ENCODE peak calls at places on chromosomes 11 and 22, in seven cellular contexts. M is IMR-90, W is neuronal stem cell, V is mesendoderm, T is mesenchymal stem cell, P is H1, Q is trophoblast cell. B is an unnamed sample.
A peak's percentile ranks its signal among the peaks of the same experiment; 100 is the strongest.

GRCh38 chr11:132114185-132114584 is 743.8 kb downstream of the NTM start:
- DNase-seq in M (peak; percentile 25), W (no peak), V (peak; percentile 80), T (no peak), P (no peak), Q (no peak), B (peak; percentile 77)

GRCh38 chr11:102546427-102546826 is 15.9 kb upstream of the MMP7 start:
- DNase-seq in M (no peak), W (no peak), V (no peak), T (no peak), P (no peak), Q (no peak), B (no peak)

GRCh38 chr11:65786786-65787636 is at the start of gene OVOL1:
- DNase-seq in M (no peak), W (no peak), V (peak; percentile 67), T (no peak), P (peak; percentile 76), Q (peak; percentile 80), B (peak; percentile 88)

GRCh38 chr11:71218789-71219499 is 33.4 kb downstream of the SHANK2 start:
- DNase-seq in M (no peak), W (no peak), V (no peak), T (no peak), P (no peak), Q (no peak), B (no peak)

GRCh38 chr11:122207505-122207904 is 91.5 kb upstream of the BLID start:
- DNase-seq in M (peak; percentile 81), W (no peak), V (no peak), T (no peak), P (no peak), Q (no peak), B (no peak)

GRCh38 chr11:12016246-12016645 is 7.8 kb upstream of the DKK3 start:
- DNase-seq in M (no peak), W (no peak), V (no peak), T (no peak), P (no peak), Q (peak; percentile 64), B (no peak)

GRCh38 chr22:30459206-30460052 is 12.4 kb downstream of the SEC14L3 start:
- DNase-seq in M (peak; percentile 26), W (peak; percentile 43), V (no peak), T (peak; percentile 32), P (peak; percentile 52), Q (no peak), B (no peak)

GRCh38 chr22:19970479-19971275 is 29.1 kb upstream of the TXNRD2 start:
- DNase-seq in M (peak; percentile 51), W (peak; percentile 65), V (peak; percentile 58), T (peak; percentile 59), P (peak; percentile 96), Q (peak; percentile 36), B (peak; percentile 71)

GRCh38 chr22:41579297-41579996 is 10.2 kb downstream of the PMM1 start:
- DNase-seq in M (no peak), W (no peak), V (no peak), T (no peak), P (no peak), Q (no peak), B (no peak)

GRCh38 chr11:11813288-11813962 is 28.3 kb upstream of the USP47 start:
- DNase-seq in M (peak; percentile 97), W (no peak), V (peak; percentile 5), T (peak; percentile 96), P (no peak), Q (peak; percentile 89), B (no peak)

GRCh38 chr22:35400335-35400680 is 368 bp downstream of the MCM5 start:
- DNase-seq in M (no peak), W (no peak), V (peak; percentile 39), T (no peak), P (no peak), Q (no peak), B (no peak)

GRCh38 chr11:86248609-86249008 is 4.1 kb downstream of the EED start:
- DNase-seq in M (no peak), W (no peak), V (peak; percentile 23), T (no peak), P (no peak), Q (no peak), B (no peak)

GRCh38 chr11:28529540-28530410 is 421.6 kb downstream of the METTL15 start:
- DNase-seq in M (peak; percentile 82), W (peak; percentile 24), V (peak; percentile 63), T (peak; percentile 75), P (no peak), Q (no peak), B (no peak)

GRCh38 chr22:44357962-44358553 is 45.3 kb upstream of the SHISAL1 start:
- DNase-seq in M (peak; percentile 24), W (no peak), V (no peak), T (peak; percentile 59), P (no peak), Q (no peak), B (no peak)

GRCh38 chr11:88454881-88455280 is 117.3 kb upstream of the CTSC start:
- DNase-seq in M (peak; percentile 75), W (no peak), V (no peak), T (peak; percentile 67), P (no peak), Q (no peak), B (no peak)

GRCh38 chr11:77249427-77249826 is 52.1 kb downstream of the GDPD4 start:
- DNase-seq in M (peak; percentile 48), W (no peak), V (no peak), T (peak; percentile 35), P (no peak), Q (no peak), B (no peak)

DNA sequence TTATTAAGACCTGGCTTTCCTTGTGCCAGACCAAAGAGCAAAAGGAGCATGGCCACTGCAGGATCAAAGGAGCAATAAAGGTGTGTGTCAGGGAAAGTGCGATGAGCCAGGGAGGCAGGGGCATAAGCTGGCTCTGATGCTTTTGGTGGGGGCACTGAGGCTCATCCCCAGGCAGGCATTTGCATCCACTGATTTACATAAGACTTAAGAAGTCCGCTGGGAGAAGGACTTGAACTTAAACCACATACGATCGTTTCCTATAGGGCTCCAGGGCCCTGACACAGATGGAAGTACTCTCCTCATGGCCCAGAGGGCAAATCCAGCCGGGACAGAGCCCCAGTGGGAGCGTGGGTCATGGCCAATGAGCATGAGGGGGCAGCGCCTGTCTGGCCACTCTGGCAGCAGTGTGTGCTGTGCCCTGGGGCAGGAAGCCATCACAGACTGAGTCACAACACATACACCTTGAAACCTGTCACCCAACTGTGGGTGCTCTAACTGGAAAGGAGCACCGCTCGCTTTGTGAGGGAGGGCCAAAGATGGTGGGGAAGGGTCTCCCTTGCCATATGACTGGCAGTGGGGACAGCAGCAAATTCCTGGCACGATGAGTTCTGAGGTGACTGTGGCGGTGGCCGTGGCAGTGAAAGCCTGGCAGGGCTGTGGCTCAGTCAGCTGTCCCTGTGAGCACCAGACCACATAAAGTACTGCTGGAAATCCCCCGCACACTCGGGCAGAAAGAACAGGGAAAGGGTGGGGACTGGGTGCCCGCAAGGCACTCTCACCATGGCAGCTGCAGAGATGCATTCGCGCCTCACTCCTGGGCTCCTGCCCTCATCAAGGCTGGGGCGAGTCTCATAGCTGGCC is 79.4 kb upstream of the LMO1 start:
- DNase-seq in M (no peak), W (no peak), V (no peak), T (no peak), P (no peak), Q (no peak), B (no peak)
- H4K8ac ChIP-seq in M (no peak overlapping the region), W (no peak overlapping the region), V (no peak overlapping the region), T (no peak overlapping the region), P (peak overlapping the region; percentile 1), Q (no peak overlapping the region), B (no peak overlapping the region)

DNA sequence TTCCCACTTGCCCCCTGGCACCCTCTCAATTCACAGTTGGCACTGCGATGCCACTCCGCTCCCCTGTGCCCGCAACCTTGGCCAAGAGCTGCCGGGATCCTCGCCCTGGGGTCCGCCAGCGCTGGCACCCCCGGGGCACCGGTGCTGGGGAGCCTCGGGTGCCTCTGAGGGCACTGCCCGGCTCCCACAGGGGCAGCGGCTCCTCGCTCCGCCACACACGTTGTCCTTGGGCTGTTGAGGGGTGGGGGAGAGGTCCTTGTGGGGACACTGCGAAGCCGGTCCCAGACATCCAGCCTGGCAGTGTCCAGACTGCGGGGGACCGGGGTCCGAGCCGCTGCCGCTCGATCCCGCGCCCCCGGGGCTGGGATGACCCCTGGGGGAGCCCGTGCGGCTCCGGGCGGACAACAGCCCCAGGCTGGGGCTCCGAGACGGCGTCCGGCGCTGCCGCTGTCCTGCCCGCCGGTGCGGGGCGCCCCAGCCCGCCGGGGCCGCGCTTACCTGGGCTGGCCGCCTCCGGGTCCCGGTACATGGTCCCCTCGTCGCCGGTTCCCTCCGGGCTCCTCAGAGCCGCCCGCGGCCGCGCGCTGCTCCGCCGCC is 486 bp downstream of the SYT7 start:
- DNase-seq in M (no peak), W (no peak), V (no peak), T (no peak), P (peak; percentile 71), Q (no peak), B (no peak)
- H3K4me2 ChIP-seq in M (no peak overlapping the region), W (peak overlapping the region; percentile 81), V (peak overlapping the region; percentile 61), T (peak overlapping the region; percentile 70), P (peak overlapping the region; percentile 96), Q (peak overlapping the region; percentile 80), B (peak overlapping the region; percentile 48)

GRCh38 chr11:74546752-74547151 is 45.6 kb upstream of the POLD3 start:
- DNase-seq in M (no peak), W (no peak), V (no peak), T (no peak), P (no peak), Q (no peak), B (no peak)

GRCh38 chr11:74551754-74552145 is 40.6 kb upstream of the POLD3 start:
- DNase-seq in M (no peak), W (no peak), V (no peak), T (no peak), P (no peak), Q (no peak), B (no peak)

GRCh38 chr11:74550991-74551753 is 41.2 kb upstream of the POLD3 start:
- DNase-seq in M (no peak), W (no peak), V (no peak), T (no peak), P (no peak), Q (no peak), B (no peak)
- H4K8ac ChIP-seq in M (no peak overlapping the region), W (no peak overlapping the region), V (no peak overlapping the region), T (no peak overlapping the region), P (no peak overlapping the region), Q (peak overlapping the region; percentile 41), B (no peak overlapping the region)

GRCh38 chr11:79393362-79394043 is 47.3 kb downstream of the TENM4 start:
- DNase-seq in M (no peak), W (no peak), V (peak; percentile 92), T (no peak), P (peak; percentile 52), Q (no peak), B (peak; percentile 74)

GRCh38 chr11:79388201-79388600 is 52.6 kb downstream of the TENM4 start:
- DNase-seq in M (no peak), W (no peak), V (no peak), T (no peak), P (no peak), Q (no peak), B (no peak)

GRCh38 chr11:79396001-79396400 is 44.8 kb downstream of the TENM4 start:
- DNase-seq in M (no peak), W (no peak), V (no peak), T (no peak), P (no peak), Q (peak; percentile 4), B (no peak)

GRCh38 chr11:79390923-79391322 is 49.9 kb downstream of the TENM4 start:
- DNase-seq in M (peak; percentile 25), W (no peak), V (no peak), T (no peak), P (no peak), Q (no peak), B (no peak)

DNA sequence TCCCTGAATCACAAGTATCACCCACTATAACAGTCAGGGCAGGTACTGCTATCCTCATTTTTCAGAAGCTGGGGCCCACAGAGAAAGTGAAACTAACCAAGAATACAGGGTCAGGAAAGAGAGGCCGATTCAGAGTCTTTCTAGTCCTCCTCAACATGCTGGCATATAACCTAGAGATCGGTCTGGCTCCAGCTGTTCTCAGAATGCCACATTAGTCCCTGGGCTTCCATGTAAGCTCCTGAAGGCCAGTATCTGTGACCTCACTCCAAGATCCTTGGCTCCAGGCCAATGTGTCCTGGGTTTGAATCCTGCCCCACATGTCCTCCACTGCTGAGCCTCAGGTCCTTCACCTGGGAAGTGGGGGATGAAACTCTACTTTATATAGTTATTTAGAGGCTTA is 50.4 kb downstream of the TENM4 start:
- DNase-seq in M (no peak), W (no peak), V (no peak), T (no peak), P (no peak), Q (no peak), B (no peak)
- H3K4me2 ChIP-seq in M (no peak overlapping the region), W (no peak overlapping the region), V (no peak overlapping the region), T (no peak overlapping the region), P (no peak overlapping the region), Q (no peak overlapping the region), B (no peak overlapping the region)

B was measured in H9.